ENCODE peak calls at places on chromosome 18, in six cellular contexts. M, S, X, K, W and R are unnamed samples.

GRCh38 chr18:40708726-40709125 is 1246.3 kb upstream of the PIK3C3 start:
- DNase-seq in M (no peak), S (no peak), X (no peak), K (no peak), W (no peak), R (no peak)

GRCh38 chr18:37270046-37270665 is 295.4 kb downstream of the CELF4 start:
- DNase-seq in M (no peak), S (no peak), X (no peak), K (no peak), W (peak; percentile 42), R (no peak)

GRCh38 chr18:45588831-45589558 is 26.3 kb upstream of the SLC14A2 start:
- DNase-seq in M (no peak), S (no peak), X (no peak), K (no peak), W (no peak), R (no peak)

GRCh38 chr18:25490316-25490715 is 138.3 kb upstream of the ZNF521 start:
- DNase-seq in M (no peak), S (no peak), X (no peak), K (no peak), W (no peak), R (no peak)

GRCh38 chr18:27991391-27991790 is 185.5 kb downstream of the CDH2 start:
- DNase-seq in M (no peak), S (no peak), X (no peak), K (no peak), W (no peak), R (no peak)

GRCh38 chr18:48838921-48839818 is 111.6 kb downstream of the SMAD7 start:
- DNase-seq in M (no peak), S (no peak), X (no peak), K (peak; percentile 59), W (no peak), R (no peak)

GRCh38 chr18:75563150-75563549 is 135.6 kb upstream of the SMIM21 start:
- DNase-seq in M (no peak), S (no peak), X (no peak), K (no peak), W (no peak), R (no peak)

GRCh38 chr18:31555971-31556747 is 35.5 kb upstream of the TTR start:
- DNase-seq in M (peak; percentile 48), S (peak; percentile 7), X (no peak), K (no peak), W (peak; percentile 72), R (no peak)

GRCh38 chr18:2337552-2338141 is 233.7 kb downstream of the METTL4 start:
- DNase-seq in M (no peak), S (peak; percentile 2), X (no peak), K (no peak), W (no peak), R (no peak)

GRCh38 chr18:74198453-74198852 is 50.1 kb downstream of the TIMM21 start:
- DNase-seq in M (no peak), S (no peak), X (no peak), K (no peak), W (no peak), R (no peak)

GRCh38 chr18:7198326-7198725 is 32.6 kb upstream of the LRRC30 start:
- DNase-seq in M (no peak), S (no peak), X (no peak), K (no peak), W (no peak), R (no peak)

GRCh38 chr18:23986610-23987359 is 27.8 kb upstream of the TTC39C start:
- DNase-seq in M (no peak), S (no peak), X (no peak), K (no peak), W (no peak), R (no peak)

GRCh38 chr18:48472610-48473009 is 63.4 kb upstream of the ZBTB7C start:
- DNase-seq in M (no peak), S (no peak), X (no peak), K (no peak), W (no peak), R (no peak)

GRCh38 chr18:27005589-27005988 is 140.1 kb upstream of the AQP4 start:
- DNase-seq in M (no peak), S (no peak), X (no peak), K (no peak), W (no peak), R (no peak)

GRCh38 chr18:24704921-24705620 is 244.6 kb downstream of the HRH4 start:
- DNase-seq in M (no peak), S (no peak), X (no peak), K (no peak), W (no peak), R (no peak)

GRCh38 chr18:59767732-59768131 is 70.5 kb upstream of the CCBE1 start:
- DNase-seq in M (no peak), S (no peak), X (no peak), K (no peak), W (no peak), R (no peak)

GRCh38 chr18:78984941-78985784 is 5.5 kb downstream of the SALL3 start:
- DNase-seq in M (no peak), S (no peak), X (no peak), K (no peak), W (peak; percentile 3), R (no peak)

GRCh38 chr18:78174737-78175136 is 804.9 kb upstream of the SALL3 start:
- DNase-seq in M (no peak), S (no peak), X (no peak), K (no peak), W (no peak), R (no peak)

GRCh38 chr18:23703057-23703986 is 14.1 kb downstream of the LAMA3 start:
- DNase-seq in M (no peak), S (no peak), X (no peak), K (no peak), W (no peak), R (no peak)

GRCh38 chr18:57438669-57439616 is 3.8 kb downstream of the ONECUT2 start:
- DNase-seq in M (no peak), S (no peak), X (no peak), K (no peak), W (no peak), R (no peak)

GRCh38 chr18:10291568-10291981 is 162.9 kb upstream of the APCDD1 start:
- DNase-seq in M (no peak), S (no peak), X (no peak), K (no peak), W (no peak), R (no peak)